ENCODE peak calls at places on chromosomes 11 and 22, in five cellular contexts. L is stomach; F is cardiac muscle cell; T is iPS DF 6.9; Q is CD8-positive, alpha-beta memory T cell. E is an unnamed sample.

GRCh38 chr22:33850724-33851123 is 69.6 kb downstream of the LARGE1 start:
- DNase-seq in T (peak; percentile 86), Q (no peak), L (no peak), F (no peak), E (no peak)

GRCh38 chr11:115391162-115391561 is 113.1 kb downstream of the CADM1 start:
- DNase-seq in Q (no peak), T (no peak), L (no peak), F (peak; percentile 30), E (no peak)

GRCh38 chr11:1959786-1960185 is 12.7 kb downstream of the MRPL23 start:
- DNase-seq in F (no peak), Q (no peak), T (no peak), L (no peak), E (no peak)

GRCh38 chr11:83064011-83064410 is 7.7 kb downstream of the RAB30 start:
- DNase-seq in T (no peak), L (no peak), Q (no peak), F (no peak), E (no peak)

GRCh38 chr11:17544181-17544622 is at the start of gene USH1C:
- DNase-seq in L (peak; percentile 72), F (peak; percentile 30), T (no peak), Q (no peak), E (peak; percentile 17)

GRCh38 chr11:110830344-110831141 is 118.3 kb upstream of the ARHGAP20 start:
- DNase-seq in L (no peak), Q (no peak), F (no peak), T (peak; percentile 9), E (no peak)

GRCh38 chr11:68002943-68003845 is 703 bp downstream of the UNC93B1 start:
- DNase-seq in Q (peak; percentile 71), L (peak; percentile 75), F (peak; percentile 51), T (no peak), E (no peak)

GRCh38 chr22:31995807-31996206 is 47.3 kb upstream of the SLC5A1 start:
- DNase-seq in F (no peak), Q (no peak), T (no peak), L (no peak), E (no peak)

GRCh38 chr11:123880912-123881311 is 4.6 kb downstream of the TMEM225 start:
- DNase-seq in F (no peak), Q (no peak), L (no peak), T (no peak), E (no peak)

GRCh38 chr11:72446929-72447753 is 12.8 kb upstream of the CLPB start:
- DNase-seq in T (no peak), F (peak; percentile 36), L (no peak), Q (peak; percentile 35), E (no peak)

GRCh38 chr11:7651140-7651551 is 22.2 kb downstream of the CYB5R2 start:
- DNase-seq in L (no peak), F (no peak), T (no peak), Q (no peak), E (no peak)

GRCh38 chr11:110858556-110858921 is 146.3 kb upstream of the ARHGAP20 start:
- DNase-seq in F (no peak), Q (no peak), L (peak; percentile 27), T (no peak), E (peak; percentile 57)

GRCh38 chr22:48920776-48921241 is 906.9 kb downstream of the BRD1 start:
- DNase-seq in Q (no peak), F (no peak), T (no peak), L (peak; percentile 17), E (no peak)

GRCh38 chr11:8488395-8488794 is 105.6 kb downstream of the STK33 start:
- DNase-seq in F (no peak), Q (no peak), L (no peak), T (no peak), E (no peak)

GRCh38 chr11:3345736-3346135 is 33.2 kb downstream of the ZNF195 start:
- DNase-seq in Q (no peak), L (no peak), T (no peak), F (no peak), E (no peak)

GRCh38 chr11:132463941-132464340 is 1068.4 kb downstream of the OPCML start:
- DNase-seq in Q (no peak), L (no peak), T (no peak), F (no peak), E (no peak)

GRCh38 chr22:49236541-49237075 is 591.1 kb downstream of the BRD1 start:
- DNase-seq in F (no peak), T (no peak), Q (no peak), L (no peak), E (no peak)

GRCh38 chr11:72223615-72224586 is 666 bp upstream of the INPPL1 start:
- DNase-seq in T (no peak), Q (peak; percentile 48), L (peak; percentile 82), F (peak; percentile 84), E (peak; percentile 83)

GRCh38 chr11:110074499-110074898 is 18.7 kb upstream of the ZC3H12C start:
- DNase-seq in F (no peak), Q (no peak), T (no peak), L (no peak), E (no peak)

GRCh38 chr11:123054301-123055065 is 7.5 kb downstream of the HSPA8 start:
- DNase-seq in L (no peak), Q (peak; percentile 69), F (peak; percentile 93), T (peak; percentile 60), E (no peak)

GRCh38 chr22:35346596-35347220 is 34.2 kb upstream of the HMOX1 start:
- DNase-seq in L (no peak), Q (no peak), F (no peak), T (no peak), E (no peak)

GRCh38 chr22:27820896-27821866 is 19.6 kb upstream of the MN1 start:
- DNase-seq in F (no peak), T (no peak), Q (no peak), L (no peak), E (no peak)

GRCh38 chr11:46431211-46431610 is 39.6 kb upstream of the CHRM4 start:
- DNase-seq in L (no peak), F (no peak), Q (no peak), T (no peak), E (no peak)

GRCh38 chr11:69073445-69073844 is 24.7 kb downstream of the TPCN2 start:
- DNase-seq in F (peak; percentile 34), Q (no peak), L (no peak), T (no peak), E (no peak)

GRCh38 chr11:69076129-69076791 is 27.5 kb downstream of the TPCN2 start:
- DNase-seq in L (no peak), Q (no peak), T (no peak), F (no peak), E (no peak)

GRCh38 chr11:69075421-69076128 is 26.8 kb downstream of the TPCN2 start:
- DNase-seq in F (no peak), T (no peak), L (peak; percentile 55), Q (no peak), E (peak; percentile 79)

GRCh38 chr11:69074375-69074774 is 25.6 kb downstream of the TPCN2 start:
- DNase-seq in L (no peak), F (no peak), T (no peak), Q (no peak), E (no peak)

GRCh38 chr11:69074786-69075185 is 26.1 kb downstream of the TPCN2 start:
- DNase-seq in T (no peak), F (no peak), L (no peak), Q (no peak), E (no peak)
- H3K27ac ChIP-seq in T (no peak overlapping the region), F (no peak overlapping the region), L (peak overlapping the region; percentile 74), Q (no peak overlapping the region), E (peak overlapping the region; percentile 51)

DNA sequence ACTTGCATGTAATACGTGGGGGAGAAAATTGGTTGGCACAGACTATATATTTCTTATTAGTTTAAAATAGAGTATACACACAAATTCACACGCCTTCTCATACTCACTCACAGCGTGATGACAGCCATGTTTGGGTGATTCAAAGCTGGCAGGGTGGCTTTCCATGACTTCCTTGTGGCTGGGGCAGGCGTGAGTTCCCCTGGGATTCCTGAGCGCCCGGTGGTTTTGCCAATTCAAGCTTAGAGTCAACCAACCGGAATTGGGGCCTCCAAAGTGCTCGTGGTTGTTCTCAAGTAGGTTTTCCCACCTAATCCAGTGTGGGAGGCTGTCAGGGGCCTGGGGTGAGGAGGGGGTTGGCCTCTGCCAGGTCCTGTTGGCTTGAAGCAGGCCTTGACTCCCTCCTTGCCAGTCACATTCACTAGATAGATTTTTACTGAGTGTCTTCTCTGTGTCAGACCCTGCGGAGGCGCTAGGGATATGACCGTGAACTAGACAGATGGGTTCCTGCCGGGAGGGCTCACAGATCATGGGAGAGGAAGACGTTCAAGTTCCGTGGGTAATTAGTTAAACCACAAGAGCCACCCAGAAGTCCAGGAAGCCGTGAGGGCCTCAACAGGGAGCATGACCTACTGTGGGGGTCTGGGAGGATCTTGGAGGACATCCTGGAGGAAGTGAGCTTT is 11.5 kb downstream of the PKNOX2 start:
- DNase-seq in T (no peak), Q (no peak), F (no peak), L (no peak), E (no peak)
- H3K27ac ChIP-seq in T (no peak overlapping the region), Q (no peak overlapping the region), F (no peak overlapping the region), L (no peak overlapping the region), E (no peak overlapping the region)

DNA sequence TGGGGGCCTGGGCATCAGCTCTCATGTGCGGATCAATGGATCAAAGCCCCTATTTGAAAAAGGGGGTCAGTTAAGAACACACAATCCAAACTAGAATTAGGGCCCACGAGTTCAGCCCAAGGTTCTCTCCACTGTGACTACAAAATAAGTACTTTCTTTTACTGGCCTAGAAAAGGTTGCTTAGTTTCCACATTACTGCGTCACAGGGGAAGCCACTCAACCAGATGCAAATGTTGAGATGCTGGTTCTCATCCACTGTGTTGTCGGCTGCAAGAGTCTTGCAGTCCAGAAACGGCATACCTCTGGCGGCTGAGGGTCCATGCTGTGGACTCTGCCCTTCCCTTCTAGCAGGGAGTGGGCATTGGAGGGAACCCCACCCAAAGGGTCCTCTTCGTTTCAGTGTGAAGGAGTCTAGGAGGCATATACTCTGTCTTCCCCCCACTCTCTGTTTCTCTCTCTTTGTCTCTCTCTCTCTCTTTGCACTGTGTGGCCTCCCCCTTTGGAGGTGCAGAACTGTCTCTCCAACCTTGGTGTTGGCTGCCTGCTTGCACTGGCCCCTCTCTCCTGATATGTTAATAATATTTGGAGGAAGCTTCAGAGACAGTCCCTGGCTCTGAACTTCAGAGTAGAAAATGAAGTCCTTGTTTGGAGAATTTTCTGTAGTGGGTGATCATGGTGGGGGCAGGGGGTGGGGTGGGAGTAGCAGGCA is 99.1 kb upstream of the NNMT start:
- DNase-seq in Q (no peak), L (no peak), F (no peak), T (no peak), E (no peak)
- H3K27ac ChIP-seq in Q (no peak overlapping the region), L (peak overlapping the region; percentile 89), F (no peak overlapping the region), T (no peak overlapping the region), E (peak overlapping the region; percentile 95)

GRCh38 chr11:126405374-126405773 is 49.9 kb downstream of the ST3GAL4 start:
- DNase-seq in T (no peak), F (no peak), L (peak; percentile 49), Q (no peak), E (no peak)
- H3K27ac ChIP-seq in T (no peak overlapping the region), F (no peak overlapping the region), L (no peak overlapping the region), Q (no peak overlapping the region), E (no peak overlapping the region)

DNA sequence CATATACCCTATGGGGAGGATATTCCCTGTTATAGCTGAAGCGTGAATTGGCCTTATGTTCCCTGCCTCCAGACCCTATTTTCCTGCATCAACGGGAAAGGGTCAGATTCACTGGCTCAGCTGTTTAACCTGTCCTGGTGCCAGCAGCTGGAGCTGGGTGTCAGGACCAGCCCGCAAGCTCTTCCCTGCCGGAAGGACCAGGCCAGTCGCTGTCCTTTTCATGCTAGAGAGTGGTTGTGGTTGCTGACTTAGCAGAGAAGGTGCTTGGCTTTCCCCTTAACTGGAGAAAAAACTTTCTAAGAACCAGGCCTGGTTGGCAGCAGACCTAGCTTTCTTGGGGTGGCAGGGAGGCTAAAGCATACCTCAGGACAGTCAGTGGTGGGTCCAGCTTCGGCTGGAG is 5.2 kb upstream of the SREBF2 start:
- DNase-seq in Q (no peak), T (no peak), L (no peak), F (no peak), E (no peak)
- H3K27ac ChIP-seq in Q (no peak overlapping the region), T (no peak overlapping the region), L (peak overlapping the region; percentile 58), F (peak overlapping the region; percentile 80), E (peak overlapping the region; percentile 75)

E was measured in left ventricle myocardium inferior.